ENCODE peak calls at places on chromosome 5, in five cellular contexts. One of them, this sample, is unnamed.
A peak's percentile ranks its signal among the peaks of the same experiment; 100 is the strongest.

GRCh38 chr5:116572375-116573278 is 2.0 kb downstream of the SEMA6A start:
- DNase-seq in H1: peak; percentile 64
- DNase-seq in SK-N-SH: peak; percentile 78
- DNase-seq in HCT116: no peak
- DNase-seq in IMR-90: no peak
- DNase-seq in this sample: no peak

GRCh38 chr5:157379983-157380382 is 80.0 kb upstream of the NIPAL4 start:
- DNase-seq in HCT116: no peak
- DNase-seq in H1: no peak
- DNase-seq in IMR-90: no peak
- DNase-seq in SK-N-SH: no peak
- DNase-seq in this sample: no peak

GRCh38 chr5:173644700-173645436 is 28.4 kb upstream of the BOD1 start:
- DNase-seq in HCT116: no peak
- DNase-seq in IMR-90: no peak
- DNase-seq in SK-N-SH: no peak
- DNase-seq in H1: no peak
- DNase-seq in this sample: no peak

GRCh38 chr5:112192886-112193285 is 226.2 kb downstream of the EPB41L4A start:
- DNase-seq in SK-N-SH: no peak
- DNase-seq in HCT116: no peak
- DNase-seq in IMR-90: no peak
- DNase-seq in H1: no peak
- DNase-seq in this sample: no peak

GRCh38 chr5:97266576-97266975 is 83.5 kb upstream of the RIOK2 start:
- DNase-seq in SK-N-SH: no peak
- DNase-seq in HCT116: no peak
- DNase-seq in IMR-90: peak; percentile 6
- DNase-seq in H1: no peak
- DNase-seq in this sample: no peak

GRCh38 chr5:57302643-57303042 is 128.8 kb downstream of the GPBP1 start:
- DNase-seq in SK-N-SH: no peak
- DNase-seq in H1: no peak
- DNase-seq in IMR-90: peak; percentile 67
- DNase-seq in HCT116: no peak
- DNase-seq in this sample: no peak

GRCh38 chr5:36417668-36418067 is 116.0 kb upstream of the RANBP3L start:
- DNase-seq in H1: peak; percentile 52
- DNase-seq in HCT116: no peak
- DNase-seq in IMR-90: no peak
- DNase-seq in SK-N-SH: no peak
- DNase-seq in this sample: no peak

GRCh38 chr5:5372511-5372910 is 50.0 kb upstream of the ICE1 start:
- DNase-seq in HCT116: no peak
- DNase-seq in SK-N-SH: no peak
- DNase-seq in IMR-90: no peak
- DNase-seq in H1: no peak
- DNase-seq in this sample: no peak

GRCh38 chr5:65480306-65480865 is 1.3 kb downstream of the ADAMTS6 start:
- DNase-seq in IMR-90: peak; percentile 93
- DNase-seq in HCT116: no peak
- DNase-seq in H1: no peak
- DNase-seq in SK-N-SH: peak; percentile 34
- DNase-seq in this sample: no peak

GRCh38 chr5:17001418-17001817 is 65.3 kb upstream of the MYO10 start:
- DNase-seq in H1: no peak
- DNase-seq in HCT116: no peak
- DNase-seq in SK-N-SH: no peak
- DNase-seq in IMR-90: peak; percentile 60
- DNase-seq in this sample: no peak

GRCh38 chr5:141493500-141494422 is 4.9 kb downstream of the PCDHGC5 start:
- DNase-seq in H1: no peak
- DNase-seq in HCT116: no peak
- DNase-seq in IMR-90: peak; percentile 65
- DNase-seq in SK-N-SH: no peak
- DNase-seq in this sample: no peak

GRCh38 chr5:127876384-127876783 is 173.2 kb downstream of the CCDC192 start:
- DNase-seq in H1: no peak
- DNase-seq in HCT116: peak; percentile 61
- DNase-seq in SK-N-SH: no peak
- DNase-seq in IMR-90: no peak
- DNase-seq in this sample: no peak

GRCh38 chr5:137741718-137742117 is 5.8 kb upstream of the KLHL3 start:
- DNase-seq in H1: peak; percentile 11
- DNase-seq in HCT116: no peak
- DNase-seq in IMR-90: no peak
- DNase-seq in SK-N-SH: no peak
- DNase-seq in this sample: no peak

GRCh38 chr5:57777174-57777581 is 294.6 kb upstream of the ACTBL2 start:
- DNase-seq in SK-N-SH: no peak
- DNase-seq in H1: no peak
- DNase-seq in IMR-90: no peak
- DNase-seq in HCT116: no peak
- DNase-seq in this sample: no peak

GRCh38 chr5:176788091-176788490 is 22.3 kb upstream of the UNC5A start:
- DNase-seq in IMR-90: no peak
- DNase-seq in H1: no peak
- DNase-seq in SK-N-SH: no peak
- DNase-seq in HCT116: no peak
- DNase-seq in this sample: no peak

GRCh38 chr5:179558912-179559279 is 8.5 kb downstream of the RUFY1 start:
- DNase-seq in IMR-90: peak; percentile 10
- DNase-seq in H1: peak; percentile 70
- DNase-seq in SK-N-SH: peak; percentile 64
- DNase-seq in HCT116: no peak
- DNase-seq in this sample: no peak

DNA sequence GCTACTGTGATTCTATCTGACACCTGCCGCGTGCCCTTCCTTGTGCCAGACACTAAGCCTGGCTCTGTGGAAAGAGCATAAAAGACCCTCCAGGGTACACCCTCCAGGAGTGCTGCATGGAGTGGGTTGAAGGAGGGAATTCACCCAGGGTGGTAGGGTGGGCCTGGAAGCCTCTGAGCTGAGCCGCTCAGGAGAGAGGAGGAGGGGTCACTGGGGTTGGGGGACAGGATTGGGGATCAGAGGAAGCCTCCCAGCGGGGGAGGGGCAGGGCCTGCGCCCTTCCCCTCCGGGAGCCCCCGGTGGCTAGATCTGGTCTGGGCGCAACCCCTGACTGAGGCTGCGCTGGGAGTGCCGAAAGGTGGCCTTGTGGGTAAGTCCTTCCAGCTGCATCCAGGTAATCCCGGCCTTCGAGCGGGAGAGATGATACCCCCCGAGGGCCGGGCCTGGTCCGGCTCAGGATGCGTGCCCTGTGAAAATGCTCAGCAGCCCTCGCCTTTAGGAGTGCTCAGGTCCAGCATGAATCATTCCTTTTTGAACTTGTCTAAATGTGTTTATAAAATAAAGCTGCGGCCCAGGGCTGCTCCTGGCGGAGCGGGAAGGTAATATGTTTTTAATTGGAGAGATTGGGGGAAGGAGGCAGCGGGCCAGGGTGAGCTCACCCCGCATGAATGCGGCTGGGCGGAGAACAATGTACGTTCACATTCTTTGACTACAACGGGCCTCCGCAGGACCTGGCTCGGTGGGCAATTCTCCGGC is 118.1 kb upstream of the SMIM23 start:
- DNase-seq in IMR-90: peak; percentile 72
- DNase-seq in H1: peak; percentile 82
- DNase-seq in SK-N-SH: peak; percentile 44
- DNase-seq in HCT116: no peak
- DNase-seq in this sample: peak; percentile 26
- H3K4me3 ChIP-seq in IMR-90: no peak overlapping the region
- H3K4me3 ChIP-seq in H1: peak overlapping the region; percentile 46
- H3K4me3 ChIP-seq in SK-N-SH: no peak overlapping the region
- H3K4me3 ChIP-seq in HCT116: peak overlapping the region; percentile 6
- H3K4me3 ChIP-seq in this sample: peak overlapping the region; percentile 15

DNA sequence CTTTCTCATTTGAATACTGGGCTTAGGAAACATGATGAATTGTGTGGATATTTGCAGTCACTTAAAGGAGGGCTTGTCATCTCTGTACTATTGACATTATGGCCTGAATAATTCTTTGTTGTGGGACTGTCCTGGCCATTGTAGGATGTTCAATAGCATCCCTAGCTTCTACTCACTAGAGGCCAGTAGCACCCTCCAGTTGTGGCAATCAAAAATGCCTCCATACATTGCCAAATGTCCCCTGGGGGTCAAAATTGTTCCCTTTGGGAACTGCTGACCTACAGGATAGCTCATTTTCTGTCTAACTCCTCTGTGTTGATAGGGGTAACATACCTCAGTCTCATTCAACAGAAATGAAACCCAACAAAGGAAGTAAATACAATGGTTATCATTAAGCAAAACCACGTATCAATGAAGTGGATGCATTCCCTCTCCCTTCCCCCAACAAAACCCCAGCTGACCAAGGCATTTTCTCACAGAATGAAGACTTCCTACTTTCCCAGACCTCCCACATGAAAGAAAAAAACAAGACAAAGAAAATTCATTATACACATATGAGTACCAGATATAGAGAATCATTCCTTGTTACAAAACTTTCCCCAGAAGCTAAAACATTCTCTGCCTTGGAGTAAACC is 18.1 kb downstream of the FYB1 start:
- DNase-seq in IMR-90: no peak
- DNase-seq in HCT116: no peak
- DNase-seq in SK-N-SH: no peak
- DNase-seq in H1: no peak
- DNase-seq in this sample: no peak
- H2AFZ ChIP-seq in IMR-90: no peak overlapping the region
- H2AFZ ChIP-seq in HCT116: no peak overlapping the region
- H2AFZ ChIP-seq in SK-N-SH: no peak overlapping the region
- H2AFZ ChIP-seq in H1: no peak overlapping the region
- H2AFZ ChIP-seq in this sample: no peak overlapping the region

DNA sequence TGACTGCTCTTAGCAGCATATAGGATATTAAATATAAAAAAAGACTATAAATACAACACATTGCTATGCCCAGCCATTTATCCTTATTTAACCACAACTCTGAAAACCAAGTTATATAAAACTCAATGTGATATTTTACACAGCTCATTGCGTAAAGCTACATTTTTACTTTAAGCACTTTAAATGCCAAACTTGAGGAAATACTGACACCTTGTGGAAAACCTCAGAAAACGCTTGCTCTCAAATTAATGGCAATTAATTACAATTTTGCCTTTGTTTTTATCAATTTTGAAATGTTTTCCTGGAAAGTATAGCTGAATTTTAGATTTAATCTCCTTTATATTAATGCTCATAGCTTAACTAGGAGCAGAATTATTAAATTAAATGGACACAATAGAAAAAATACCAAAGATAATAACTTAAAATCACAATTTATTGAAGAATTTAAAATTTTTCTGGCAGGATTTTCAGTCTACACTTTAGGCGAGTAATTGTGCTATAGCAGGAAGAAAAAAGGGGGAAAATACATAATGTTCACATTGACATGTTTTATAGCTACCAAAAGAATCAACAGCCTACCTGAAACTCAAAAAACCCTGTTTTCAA is 25.2 kb upstream of the PLAC8L1 start:
- DNase-seq in SK-N-SH: no peak
- DNase-seq in HCT116: no peak
- DNase-seq in H1: no peak
- DNase-seq in IMR-90: peak; percentile 53
- DNase-seq in this sample: no peak
- TF ChIP-seq CTCF in SK-N-SH: peak; percentile 84
- TF ChIP-seq CTCF in HCT116: peak; percentile 30
- TF ChIP-seq CTCF in H1: peak; percentile 25
- TF ChIP-seq CTCF in IMR-90: peak; percentile 68
- TF ChIP-seq CTCF in this sample: peak; percentile 46

GRCh38 chr5:154610321-154611154 is 132.5 kb upstream of the HAND1 start:
- DNase-seq in IMR-90: peak; percentile 59
- DNase-seq in H1: peak; percentile 93
- DNase-seq in SK-N-SH: peak; percentile 96
- DNase-seq in HCT116: peak; percentile 76
- DNase-seq in this sample: no peak
- H3K4me3 ChIP-seq in IMR-90: peak overlapping the region; percentile 4
- H3K4me3 ChIP-seq in H1: peak overlapping the region; percentile 75
- H3K4me3 ChIP-seq in SK-N-SH: peak overlapping the region; percentile 47
- H3K4me3 ChIP-seq in HCT116: peak overlapping the region; percentile 55
- H3K4me3 ChIP-seq in this sample: no peak overlapping the region

GRCh38 chr5:134845335-134845851 is 375 bp upstream of the C5orf24 start:
- DNase-seq in HCT116: no peak
- DNase-seq in H1: no peak
- DNase-seq in SK-N-SH: peak; percentile 19
- DNase-seq in IMR-90: peak; percentile 59
- DNase-seq in this sample: no peak
- H2AFZ ChIP-seq in HCT116: no peak overlapping the region
- H2AFZ ChIP-seq in H1: no peak overlapping the region
- H2AFZ ChIP-seq in SK-N-SH: peak overlapping the region; percentile 54
- H2AFZ ChIP-seq in IMR-90: peak overlapping the region; percentile 94
- H2AFZ ChIP-seq in this sample: peak overlapping the region; percentile 84

GRCh38 chr5:66830636-66831035 is 234.4 kb downstream of the MAST4 start:
- DNase-seq in HCT116: no peak
- DNase-seq in SK-N-SH: no peak
- DNase-seq in IMR-90: no peak
- DNase-seq in H1: no peak
- DNase-seq in this sample: no peak
- TF ChIP-seq CTCF in HCT116: peak; percentile 26
- TF ChIP-seq CTCF in SK-N-SH: peak; percentile 32
- TF ChIP-seq CTCF in IMR-90: no peak
- TF ChIP-seq CTCF in H1: no peak
- TF ChIP-seq CTCF in this sample: no peak

This sample was measured in keratinocyte.